ENCODE peak calls at places on chromosomes 5 and 9, in seven cellular contexts. One of them, this sample, is unnamed.
A peak's percentile ranks its signal among the peaks of the same experiment; 100 is the strongest.

GRCh38 chr5:10760033-10760975 is 730 bp downstream of the DAP start:
- DNase-seq in body of pancreas: peak; percentile 86
- DNase-seq in GM23248: peak; percentile 81
- DNase-seq in right cardiac atrium: peak; percentile 47
- DNase-seq in OCI-LY7: peak; percentile 69
- DNase-seq in right lobe of liver: peak; percentile 69
- DNase-seq in hepatocyte: peak; percentile 81
- DNase-seq in this sample: peak; percentile 46

GRCh38 chr5:77301447-77301878 is 91.0 kb downstream of the PDE8B start:
- DNase-seq in body of pancreas: no peak
- DNase-seq in GM23248: peak; percentile 62
- DNase-seq in right cardiac atrium: no peak
- DNase-seq in OCI-LY7: no peak
- DNase-seq in right lobe of liver: no peak
- DNase-seq in hepatocyte: no peak
- DNase-seq in this sample: no peak

GRCh38 chr9:80650964-80651555 is 1038.3 kb downstream of the TLE1 start:
- DNase-seq in body of pancreas: no peak
- DNase-seq in GM23248: no peak
- DNase-seq in right cardiac atrium: no peak
- DNase-seq in OCI-LY7: no peak
- DNase-seq in right lobe of liver: no peak
- DNase-seq in hepatocyte: peak; percentile 30
- DNase-seq in this sample: no peak

GRCh38 chr5:135031146-135031812 is 2.7 kb downstream of the PITX1 start:
- DNase-seq in body of pancreas: no peak
- DNase-seq in GM23248: no peak
- DNase-seq in right cardiac atrium: no peak
- DNase-seq in OCI-LY7: no peak
- DNase-seq in right lobe of liver: no peak
- DNase-seq in hepatocyte: no peak
- DNase-seq in this sample: no peak

GRCh38 chr9:134177186-134177585 is 12.8 kb upstream of the RNU6ATAC start:
- DNase-seq in body of pancreas: no peak
- DNase-seq in GM23248: no peak
- DNase-seq in right cardiac atrium: no peak
- DNase-seq in OCI-LY7: no peak
- DNase-seq in right lobe of liver: no peak
- DNase-seq in hepatocyte: no peak
- DNase-seq in this sample: no peak

GRCh38 chr9:88238281-88238571 is 100.0 kb upstream of the SPATA31C2 start:
- DNase-seq in body of pancreas: no peak
- DNase-seq in GM23248: no peak
- DNase-seq in right cardiac atrium: no peak
- DNase-seq in OCI-LY7: no peak
- DNase-seq in right lobe of liver: no peak
- DNase-seq in hepatocyte: no peak
- DNase-seq in this sample: no peak

GRCh38 chr9:115367780-115368179 is 249.8 kb upstream of the TNC start:
- DNase-seq in body of pancreas: no peak
- DNase-seq in GM23248: peak; percentile 79
- DNase-seq in right cardiac atrium: no peak
- DNase-seq in OCI-LY7: no peak
- DNase-seq in right lobe of liver: no peak
- DNase-seq in hepatocyte: no peak
- DNase-seq in this sample: no peak

GRCh38 chr5:134837530-134838181 is 8.1 kb upstream of the C5orf24 start:
- DNase-seq in body of pancreas: peak; percentile 46
- DNase-seq in GM23248: peak; percentile 42
- DNase-seq in right cardiac atrium: no peak
- DNase-seq in OCI-LY7: no peak
- DNase-seq in right lobe of liver: no peak
- DNase-seq in hepatocyte: no peak
- DNase-seq in this sample: no peak

GRCh38 chr9:133031496-133031911 is 707 bp downstream of the GTF3C5 start:
- DNase-seq in body of pancreas: no peak
- DNase-seq in GM23248: peak; percentile 20
- DNase-seq in right cardiac atrium: no peak
- DNase-seq in OCI-LY7: no peak
- DNase-seq in right lobe of liver: no peak
- DNase-seq in hepatocyte: no peak
- DNase-seq in this sample: no peak

GRCh38 chr5:175032013-175032412 is 307.6 kb downstream of the MSX2 start:
- DNase-seq in body of pancreas: peak; percentile 84
- DNase-seq in GM23248: no peak
- DNase-seq in right cardiac atrium: no peak
- DNase-seq in OCI-LY7: no peak
- DNase-seq in right lobe of liver: no peak
- DNase-seq in hepatocyte: no peak
- DNase-seq in this sample: no peak

GRCh38 chr5:165309446-165309845 is 1804.0 kb downstream of the MAT2B start:
- DNase-seq in body of pancreas: no peak
- DNase-seq in GM23248: no peak
- DNase-seq in right cardiac atrium: no peak
- DNase-seq in OCI-LY7: no peak
- DNase-seq in right lobe of liver: no peak
- DNase-seq in hepatocyte: no peak
- DNase-seq in this sample: no peak

GRCh38 chr5:82031220-82032119 is 59.6 kb downstream of the ATG10 start:
- DNase-seq in body of pancreas: no peak
- DNase-seq in GM23248: no peak
- DNase-seq in right cardiac atrium: no peak
- DNase-seq in OCI-LY7: no peak
- DNase-seq in right lobe of liver: no peak
- DNase-seq in hepatocyte: no peak
- DNase-seq in this sample: no peak

GRCh38 chr5:141655020-141655419 is 3.8 kb upstream of the FCHSD1 start:
- DNase-seq in body of pancreas: no peak
- DNase-seq in GM23248: no peak
- DNase-seq in right cardiac atrium: no peak
- DNase-seq in OCI-LY7: no peak
- DNase-seq in right lobe of liver: no peak
- DNase-seq in hepatocyte: no peak
- DNase-seq in this sample: no peak

GRCh38 chr9:116152390-116152789 is 1.2 kb upstream of the PAPPA start:
- DNase-seq in body of pancreas: no peak
- DNase-seq in GM23248: peak; percentile 76
- DNase-seq in right cardiac atrium: no peak
- DNase-seq in OCI-LY7: no peak
- DNase-seq in right lobe of liver: no peak
- DNase-seq in hepatocyte: peak; percentile 48
- DNase-seq in this sample: peak; percentile 66

GRCh38 chr5:153661897-153662296 is 171.4 kb downstream of the GRIA1 start:
- DNase-seq in body of pancreas: peak; percentile 5
- DNase-seq in GM23248: no peak
- DNase-seq in right cardiac atrium: no peak
- DNase-seq in OCI-LY7: no peak
- DNase-seq in right lobe of liver: no peak
- DNase-seq in hepatocyte: no peak
- DNase-seq in this sample: no peak

GRCh38 chr5:140632366-140633080 is 452 bp downstream of the CD14 start:
- DNase-seq in body of pancreas: peak; percentile 72
- DNase-seq in GM23248: peak; percentile 73
- DNase-seq in right cardiac atrium: peak; percentile 67
- DNase-seq in OCI-LY7: no peak
- DNase-seq in right lobe of liver: peak; percentile 89
- DNase-seq in hepatocyte: no peak
- DNase-seq in this sample: no peak

GRCh38 chr5:79540939-79541338 is 27.0 kb upstream of the HOMER1 start:
- DNase-seq in body of pancreas: no peak
- DNase-seq in GM23248: no peak
- DNase-seq in right cardiac atrium: no peak
- DNase-seq in OCI-LY7: no peak
- DNase-seq in right lobe of liver: no peak
- DNase-seq in hepatocyte: no peak
- DNase-seq in this sample: no peak

GRCh38 chr5:368162-369084 is 46.9 kb downstream of the AHRR start:
- DNase-seq in body of pancreas: peak; percentile 35
- DNase-seq in GM23248: no peak
- DNase-seq in right cardiac atrium: no peak
- DNase-seq in OCI-LY7: peak; percentile 24
- DNase-seq in right lobe of liver: peak; percentile 40
- DNase-seq in hepatocyte: no peak
- DNase-seq in this sample: no peak

DNA sequence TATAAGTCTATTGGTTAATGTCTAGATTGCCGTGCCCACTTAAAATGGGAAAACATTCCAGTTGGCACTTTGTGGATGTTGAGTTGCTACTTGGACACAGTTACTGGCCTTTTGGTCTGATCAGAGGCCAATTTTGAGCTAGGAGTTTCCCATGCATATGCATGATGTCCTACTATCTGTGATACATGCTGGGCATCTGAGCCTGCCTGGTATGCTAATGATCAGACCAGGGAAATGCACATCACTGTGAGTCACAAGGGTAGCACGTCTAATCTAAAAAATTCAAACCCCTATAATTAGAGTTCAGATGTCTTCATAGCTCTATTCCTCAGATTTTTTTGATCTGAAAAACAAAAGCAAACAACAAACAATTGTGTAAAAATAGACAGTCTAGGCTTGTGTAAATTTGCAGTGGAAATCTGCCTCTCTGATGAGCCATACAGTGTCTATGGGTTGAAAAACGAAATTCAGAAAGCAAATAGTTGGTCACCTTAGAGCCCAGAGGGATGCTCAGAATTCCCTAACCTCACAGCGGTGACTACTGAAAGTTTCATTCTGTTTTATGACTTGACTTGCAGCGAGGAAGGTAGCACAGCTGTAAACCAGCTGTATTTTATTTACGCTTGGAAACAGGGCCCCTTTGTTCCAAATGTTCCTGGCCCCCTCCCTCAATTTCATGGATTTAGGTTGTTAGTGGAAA is 37.3 kb downstream of the PALM2AKAP2 start:
- DNase-seq in body of pancreas: no peak
- DNase-seq in GM23248: peak; percentile 84
- DNase-seq in right cardiac atrium: no peak
- DNase-seq in OCI-LY7: no peak
- DNase-seq in right lobe of liver: no peak
- DNase-seq in hepatocyte: no peak
- DNase-seq in this sample: peak; percentile 56
- H3K27ac ChIP-seq in body of pancreas: peak overlapping the region; percentile 13
- H3K27ac ChIP-seq in GM23248: peak overlapping the region; percentile 96
- H3K27ac ChIP-seq in right cardiac atrium: peak overlapping the region; percentile 65
- H3K27ac ChIP-seq in OCI-LY7: no peak overlapping the region
- H3K27ac ChIP-seq in right lobe of liver: peak overlapping the region; percentile 52
- H3K27ac ChIP-seq in hepatocyte: peak overlapping the region; percentile 45
- H3K27ac ChIP-seq in this sample: peak overlapping the region; percentile 93

DNA sequence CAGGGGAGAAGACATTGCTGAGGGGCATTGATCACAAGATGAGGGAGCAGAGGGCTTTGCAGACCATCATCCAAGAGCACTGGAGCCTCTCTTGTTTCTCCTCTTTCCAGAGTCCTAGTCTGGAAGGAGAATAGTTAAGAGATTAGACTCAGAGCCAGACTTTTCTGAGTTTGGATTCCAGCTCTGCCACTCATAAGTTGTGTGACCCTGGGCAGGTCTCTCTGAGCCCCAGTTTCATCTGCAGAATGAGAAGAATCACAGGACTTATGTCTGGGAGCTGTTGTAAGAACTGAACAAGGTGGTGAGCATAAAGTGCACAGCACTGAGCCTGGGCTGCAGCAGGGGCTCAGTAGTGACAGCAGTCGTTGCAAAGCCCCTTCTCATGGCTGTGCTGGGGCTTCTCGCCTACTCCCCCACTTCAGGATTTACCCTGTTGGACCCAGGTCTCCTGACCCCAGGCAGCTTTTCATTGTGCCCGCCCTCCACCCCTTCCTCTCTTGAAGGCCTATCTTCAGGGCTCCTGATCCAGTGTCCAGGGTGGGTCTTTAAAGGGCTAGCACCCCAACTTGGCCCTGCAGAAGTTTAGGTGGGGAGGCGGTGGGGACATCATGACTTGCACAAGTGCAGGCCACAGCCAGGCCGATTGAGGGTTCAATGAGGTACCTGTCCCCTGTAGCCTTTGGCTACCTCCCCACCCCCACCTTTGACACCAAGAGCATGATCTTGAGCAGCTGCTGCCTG is 1.5 kb downstream of the SYNPO start:
- DNase-seq in body of pancreas: no peak
- DNase-seq in GM23248: peak; percentile 38
- DNase-seq in right cardiac atrium: no peak
- DNase-seq in OCI-LY7: no peak
- DNase-seq in right lobe of liver: no peak
- DNase-seq in hepatocyte: no peak
- DNase-seq in this sample: no peak
- H3K4me1 ChIP-seq in body of pancreas: peaks cover 87% of the 10 kb centered on the region
- H3K4me1 ChIP-seq in GM23248: peaks cover 73% of the 10 kb centered on the region
- H3K4me1 ChIP-seq in right cardiac atrium: peaks cover 38% of the 10 kb centered on the region
- H3K4me1 ChIP-seq in OCI-LY7: no peaks in the 10 kb centered on the region
- H3K4me1 ChIP-seq in right lobe of liver: no peaks in the 10 kb centered on the region
- H3K4me1 ChIP-seq in hepatocyte: peaks cover 84% of the 10 kb centered on the region
- H3K4me1 ChIP-seq in this sample: peaks cover 76% of the 10 kb centered on the region

DNA sequence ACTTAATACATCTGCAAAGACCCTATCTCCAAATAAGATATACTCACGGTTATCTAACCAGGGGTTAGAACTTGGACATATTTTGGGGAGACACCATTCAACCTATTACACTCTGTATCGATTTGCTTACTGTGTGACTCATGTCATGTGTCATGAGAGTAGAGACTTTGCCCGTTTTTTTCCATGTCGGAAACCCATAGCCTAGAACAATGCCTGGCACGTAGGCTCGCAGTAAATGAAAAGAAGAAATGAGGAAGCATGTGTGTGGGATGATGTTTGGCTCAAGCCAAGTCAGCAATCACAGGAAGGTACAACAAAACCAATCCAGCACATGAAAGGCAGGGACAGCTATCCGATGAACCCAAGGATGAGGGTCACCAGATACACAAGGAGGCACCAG is 94.6 kb upstream of the DNAH5 start:
- DNase-seq in body of pancreas: no peak
- DNase-seq in GM23248: peak; percentile 78
- DNase-seq in right cardiac atrium: no peak
- DNase-seq in OCI-LY7: no peak
- DNase-seq in right lobe of liver: no peak
- DNase-seq in hepatocyte: no peak
- DNase-seq in this sample: no peak
- H3K27ac ChIP-seq in body of pancreas: no peak overlapping the region
- H3K27ac ChIP-seq in GM23248: peak overlapping the region; percentile 93
- H3K27ac ChIP-seq in right cardiac atrium: no peak overlapping the region
- H3K27ac ChIP-seq in OCI-LY7: no peak overlapping the region
- H3K27ac ChIP-seq in right lobe of liver: no peak overlapping the region
- H3K27ac ChIP-seq in hepatocyte: peak overlapping the region; percentile 67
- H3K27ac ChIP-seq in this sample: peak overlapping the region; percentile 97

DNA sequence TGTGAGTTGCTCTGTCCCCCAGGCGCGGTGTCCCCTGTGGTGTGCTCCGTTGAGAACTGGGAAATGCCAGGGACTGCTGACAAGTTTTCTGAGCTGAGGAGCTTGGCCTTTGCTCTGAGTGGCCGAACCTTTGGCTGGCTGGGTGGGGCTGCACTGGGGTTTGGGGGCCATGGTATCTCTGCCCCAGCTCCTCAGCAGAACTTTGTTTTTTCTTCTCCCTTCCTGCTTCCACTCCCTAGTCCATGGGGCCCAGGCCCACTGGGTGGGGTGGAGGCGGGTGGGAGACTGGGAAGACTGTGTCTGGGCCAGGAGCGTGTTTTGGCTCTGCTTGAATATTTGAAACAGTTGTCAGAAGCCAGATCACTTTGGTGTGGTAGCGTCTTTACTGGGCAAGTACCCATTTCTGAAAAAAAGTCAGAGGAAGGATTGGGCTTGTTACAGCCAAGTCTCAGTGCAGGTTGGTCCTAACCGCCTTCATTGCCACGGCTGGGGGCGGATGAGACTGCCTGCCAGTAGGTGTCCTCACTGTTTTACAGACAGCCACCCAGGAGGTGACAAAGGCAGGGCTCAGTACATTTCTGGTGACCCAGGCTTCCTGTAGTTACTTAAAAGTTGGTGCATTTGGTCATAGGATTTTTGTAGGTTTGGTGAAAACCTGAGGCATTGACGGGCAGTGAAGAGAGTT is 92.7 kb downstream of the DAB2IP start:
- DNase-seq in body of pancreas: peak; percentile 78
- DNase-seq in GM23248: peak; percentile 69
- DNase-seq in right cardiac atrium: peak; percentile 61
- DNase-seq in OCI-LY7: peak; percentile 89
- DNase-seq in right lobe of liver: peak; percentile 75
- DNase-seq in hepatocyte: peak; percentile 73
- DNase-seq in this sample: peak; percentile 55
- H3K4me1 ChIP-seq in body of pancreas: peaks cover 93% of the 10 kb centered on the region
- H3K4me1 ChIP-seq in GM23248: peaks cover 35% of the 10 kb centered on the region
- H3K4me1 ChIP-seq in right cardiac atrium: peaks cover 47% of the 10 kb centered on the region
- H3K4me1 ChIP-seq in OCI-LY7: peaks cover 54% of the 10 kb centered on the region
- H3K4me1 ChIP-seq in right lobe of liver: no peaks in the 10 kb centered on the region
- H3K4me1 ChIP-seq in hepatocyte: peaks cover 35% of the 10 kb centered on the region
- H3K4me1 ChIP-seq in this sample: peaks cover 21% of the 10 kb centered on the region

This sample was measured in SJCRH30.